ENCODE peak calls at places on chromosomes 4 and X, in nine cellular contexts. L is endodermal cell; I is pancreas; J is effector memory CD8-positive, alpha-beta T cell; Q is type B pancreatic cell; E is neural crest cell; N is NCI-H1417 treated with DMSO at 0.1 percent for 48 hours; M is NCI-H1092 treated with DMSO at 0.1 percent for 48 hours; Z is iris pigment epithelial cell. V is an unnamed sample.

GRCh38 chr4:41358626-41359025 is 101.9 kb downstream of the UCHL1 start:
- DNase-seq in L (no peak), I (no peak), J (no peak), Q (no peak), E (no peak), N (no peak), M (peak), Z (no peak), V (no peak)

GRCh38 chr4:37758226-37758625 is 68.3 kb upstream of the PGM2 start:
- DNase-seq in L (no peak), I (no peak), J (no peak), Q (no peak), E (no peak), N (no peak), M (no peak), Z (peak), V (no peak)

GRCh38 chr4:107600993-107601392 is 119.0 kb downstream of the PAPSS1 start:
- DNase-seq in L (no peak), I (no peak), J (no peak), Q (no peak), E (no peak), N (no peak), M (no peak), Z (no peak), V (no peak)

GRCh38 chr4:152024881-152025280 is 264.1 kb upstream of the GATB start:
- DNase-seq in L (no peak), I (no peak), J (no peak), Q (no peak), E (no peak), N (no peak), M (no peak), Z (no peak), V (no peak)

GRCh38 chr4:5722328-5722727 is 11.3 kb downstream of the EVC start:
- DNase-seq in L (no peak), I (no peak), J (no peak), Q (no peak), E (no peak), N (no peak), M (no peak), Z (peak), V (peak)

GRCh38 chrX:17007134-17007768 is 60.8 kb downstream of the REPS2 start:
- DNase-seq in L (peak), I (no peak), J (no peak), Q (no peak), E (no peak), N (no peak), M (peak), Z (peak), V (peak)

GRCh38 chr4:3168029-3168428 is 80.9 kb upstream of the MSANTD1 start:
- DNase-seq in L (peak), I (no peak), J (no peak), Q (no peak), E (no peak), N (no peak), M (no peak), Z (peak), V (peak)

GRCh38 chrX:39199429-39199828 is 398.2 kb downstream of the MID1IP1 start:
- DNase-seq in L (no peak), I (no peak), J (no peak), Q (no peak), E (no peak), N (no peak), M (no peak), Z (no peak), V (peak)

GRCh38 chr4:61223385-61223784 is 23.3 kb downstream of the ADGRL3 start:
- DNase-seq in L (no peak), I (no peak), J (no peak), Q (no peak), E (no peak), N (no peak), M (no peak), Z (no peak), V (no peak)

GRCh38 chr4:140071806-140072205 is 82.2 kb downstream of the MAML3 start:
- DNase-seq in L (no peak), I (no peak), J (peak), Q (no peak), E (no peak), N (no peak), M (no peak), Z (peak), V (peak)

GRCh38 chrX:107014927-107015326 is 14.9 kb upstream of the MORC4 start:
- DNase-seq in L (no peak), I (no peak), J (no peak), Q (no peak), E (no peak), N (no peak), M (no peak), Z (peak), V (no peak)

GRCh38 chr4:123588631-123589223 is 192.1 kb downstream of the SPRY1 start:
- DNase-seq in L (no peak), I (no peak), J (no peak), Q (no peak), E (no peak), N (no peak), M (no peak), Z (no peak), V (peak)

GRCh38 chr4:25410820-25411529 is 33.9 kb downstream of the ANAPC4 start:
- DNase-seq in L (no peak), I (no peak), J (no peak), Q (no peak), E (no peak), N (no peak), M (no peak), Z (no peak), V (no peak)

GRCh38 chr4:182492456-182492855 is 249.3 kb downstream of the TENM3 start:
- DNase-seq in L (no peak), I (no peak), J (no peak), Q (no peak), E (no peak), N (no peak), M (no peak), Z (peak), V (peak)

GRCh38 chrX:25072247-25072646 is 56.5 kb upstream of the ARX start:
- DNase-seq in L (no peak), I (no peak), J (no peak), Q (no peak), E (no peak), N (no peak), M (no peak), Z (no peak), V (no peak)

GRCh38 chr4:18882468-18882867 is 860.9 kb upstream of the LCORL start:
- DNase-seq in L (no peak), I (no peak), J (no peak), Q (no peak), E (no peak), N (no peak), M (no peak), Z (peak), V (peak)

GRCh38 chr4:94457692-94458106 is 6.0 kb downstream of the PDLIM5 start:
- DNase-seq in L (no peak), I (no peak), J (no peak), Q (no peak), E (peak), N (no peak), M (no peak), Z (no peak), V (peak)

GRCh38 chr4:20444599-20445337 is 193.1 kb downstream of the SLIT2 start:
- DNase-seq in L (no peak), I (no peak), J (no peak), Q (no peak), E (no peak), N (peak), M (no peak), Z (peak), V (no peak)

GRCh38 chr4:17859793-17860406 is 49.1 kb downstream of the NCAPG start:
- DNase-seq in L (no peak), I (no peak), J (no peak), Q (no peak), E (no peak), N (no peak), M (no peak), Z (no peak), V (no peak)

GRCh38 chrX:82732861-82733260 is 775.2 kb upstream of the POU3F4 start:
- DNase-seq in L (no peak), I (no peak), J (no peak), Q (no peak), E (no peak), N (no peak), M (no peak), Z (no peak), V (no peak)

GRCh38 chr4:83316459-83317170 is 18.0 kb downstream of the HPSE start:
- DNase-seq in L (no peak), I (no peak), J (no peak), Q (no peak), E (no peak), N (no peak), M (no peak), Z (no peak), V (no peak)

GRCh38 chr4:14783011-14783877 is 219.0 kb upstream of the CPEB2 start:
- DNase-seq in L (no peak), I (no peak), J (no peak), Q (no peak), E (no peak), N (no peak), M (no peak), Z (peak), V (peak)

GRCh38 chrX:68868316-68868715 is 39.5 kb downstream of the EFNB1 start:
- DNase-seq in L (no peak), I (no peak), J (no peak), Q (no peak), E (no peak), N (no peak), M (no peak), Z (peak), V (no peak)

GRCh38 chrX:7110821-7111276 is 36.7 kb upstream of the STS start:
- DNase-seq in L (peak), I (no peak), J (no peak), Q (no peak), E (no peak), N (no peak), M (no peak), Z (peak), V (peak)

GRCh38 chrX:49878834-49879655 is at the start of gene USP27X:
- DNase-seq in L (peak), I (peak), J (peak), Q (peak), E (peak), N (peak), M (peak), Z (peak), V (peak)

V was measured in RPMI7951.